ENCODE peak calls at places on chromosomes 7 and 10, in six cellular contexts. E, P, G, M, I and Q are unnamed samples.

GRCh38 chr10:49114718-49115014 is 656 bp downstream of the VSTM4 start:
- DNase-seq in G (no peak), I (no peak), E (no peak), P (no peak), M (no peak), Q (no peak)

GRCh38 chr7:96708872-96709271 is 774 bp downstream of the SEM1 start:
- DNase-seq in M (no peak), I (no peak), P (no peak), G (no peak), E (no peak), Q (no peak)

GRCh38 chr10:88968316-88968882 is 15.8 kb upstream of the ACTA2 start:
- DNase-seq in I (no peak), P (no peak), E (no peak), M (no peak), G (no peak), Q (no peak)

GRCh38 chr7:91408388-91409154 is 144.3 kb downstream of the FZD1 start:
- DNase-seq in I (no peak), M (no peak), G (no peak), E (no peak), P (no peak), Q (no peak)

GRCh38 chr7:122883049-122883670 is 3.1 kb downstream of the CADPS2 start:
- DNase-seq in E (no peak), G (no peak), P (no peak), I (no peak), M (no peak), Q (no peak)

GRCh38 chr10:76337641-76338040 is 906.2 kb downstream of the LRMDA start:
- DNase-seq in E (no peak), M (peak), I (no peak), P (no peak), G (no peak), Q (no peak)

GRCh38 chr10:23064288-23065114 is 30.9 kb upstream of the MSRB2 start:
- DNase-seq in E (no peak), M (no peak), G (no peak), P (no peak), I (no peak), Q (no peak)

GRCh38 chr7:105799677-105800076 is 76.7 kb downstream of the ATXN7L1 start:
- DNase-seq in P (no peak), G (no peak), M (no peak), E (no peak), I (no peak), Q (no peak)

GRCh38 chr7:105014725-105015630 is 973 bp downstream of the KMT2E start:
- DNase-seq in I (peak), E (peak), P (peak), M (peak), G (peak), Q (no peak)

GRCh38 chr10:22016046-22016705 is 12.6 kb upstream of the DNAJC1 start:
- DNase-seq in I (no peak), P (no peak), E (no peak), G (no peak), M (peak), Q (no peak)